ENCODE peak calls at places on chromosomes 7 and 10, in six cellular contexts. H, N, G, J, X and O are unnamed samples.
A peak's percentile ranks its signal among the peaks of the same experiment; 100 is the strongest.

GRCh38 chr7:68038621-68039314 is 1042.1 kb downstream of the TYW1 start:
- DNase-seq in X (no peak), N (peak; percentile 18), J (no peak), G (no peak), H (no peak), O (peak; percentile 22)

GRCh38 chr10:59949608-59950007 is 43.3 kb upstream of the CCDC6 start:
- DNase-seq in J (no peak), H (no peak), N (no peak), G (no peak), X (no peak), O (no peak)

GRCh38 chr7:150756858-150757257 is 19.6 kb downstream of the GIMAP5 start:
- DNase-seq in X (no peak), J (peak; percentile 36), H (peak; percentile 32), N (peak; percentile 25), G (peak; percentile 49), O (peak; percentile 20)

GRCh38 chr10:17616403-17617030 is 657 bp downstream of the HACD1 start:
- DNase-seq in X (peak; percentile 21), N (peak; percentile 39), J (peak; percentile 91), G (no peak), H (peak; percentile 94), O (peak; percentile 89)

GRCh38 chr7:42222891-42223290 is 14.1 kb downstream of the GLI3 start:
- DNase-seq in H (peak; percentile 85), J (peak; percentile 89), X (no peak), N (no peak), G (no peak), O (no peak)

GRCh38 chr7:155796381-155797261 is 15.6 kb downstream of the SHH start:
- DNase-seq in H (peak; percentile 68), G (peak; percentile 55), X (no peak), N (peak; percentile 43), J (peak; percentile 67), O (peak; percentile 67)

GRCh38 chr10:102604379-102604960 is 39.8 kb upstream of the TRIM8 start:
- DNase-seq in G (no peak), N (peak; percentile 82), J (no peak), X (peak; percentile 86), H (no peak), O (peak; percentile 86)

GRCh38 chr10:84424731-84425165 is 96.4 kb downstream of the CCSER2 start:
- DNase-seq in J (peak; percentile 34), G (peak; percentile 36), X (peak; percentile 36), H (peak; percentile 43), N (peak; percentile 89), O (peak; percentile 96)

GRCh38 chr7:127039541-127039940 is 213.2 kb downstream of the GRM8 start:
- DNase-seq in N (no peak), G (no peak), J (no peak), X (no peak), H (peak; percentile 20), O (no peak)

GRCh38 chr10:42553064-42553407 is 85.3 kb downstream of the ZNF33B start:
- DNase-seq in J (no peak), G (no peak), H (no peak), N (no peak), X (no peak), O (no peak)

GRCh38 chr7:88299126-88299525 is 7.6 kb downstream of the STEAP4 start:
- DNase-seq in G (no peak), J (no peak), X (no peak), H (no peak), N (no peak), O (no peak)

GRCh38 chr7:2876031-2876862 is 32.1 kb upstream of the GNA12 start:
- DNase-seq in J (no peak), H (no peak), X (no peak), G (no peak), N (peak; percentile 93), O (peak; percentile 89)

GRCh38 chr10:69101451-69102095 is 13.7 kb downstream of the SRGN start:
- DNase-seq in X (no peak), J (no peak), H (no peak), N (peak; percentile 63), G (no peak), O (peak; percentile 69)

GRCh38 chr7:25171071-25171470 is 46.0 kb upstream of the CYCS start:
- DNase-seq in X (no peak), G (no peak), N (no peak), J (no peak), H (no peak), O (no peak)

GRCh38 chr7:38660427-38661099 is 29.4 kb upstream of the AMPH start:
- DNase-seq in N (peak; percentile 53), J (peak; percentile 73), H (peak; percentile 84), G (peak; percentile 54), X (peak; percentile 27), O (peak; percentile 81)

GRCh38 chr7:71285614-71286013 is 153.7 kb downstream of the GALNT17 start:
- DNase-seq in N (no peak), H (no peak), X (no peak), G (no peak), J (no peak), O (no peak)

GRCh38 chr7:54995631-54996340 is 23.0 kb upstream of the EGFR start:
- DNase-seq in X (peak; percentile 71), H (no peak), J (no peak), N (peak; percentile 96), G (no peak), O (peak; percentile 61)

GRCh38 chr10:30791197-30791611 is 161.7 kb upstream of the LYZL2 start:
- DNase-seq in N (no peak), G (no peak), H (no peak), X (no peak), J (no peak), O (no peak)

GRCh38 chr7:117796889-117797288 is 76.4 kb downstream of the CTTNBP2 start:
- DNase-seq in N (no peak), J (no peak), G (no peak), H (peak; percentile 29), X (no peak), O (no peak)

GRCh38 chr10:124243702-124244121 is 150.3 kb upstream of the CHST15 start:
- DNase-seq in J (no peak), G (no peak), X (no peak), H (no peak), N (no peak), O (no peak)

GRCh38 chr10:62684911-62685310 is 119.6 kb upstream of the ADO start:
- DNase-seq in J (no peak), G (no peak), X (no peak), H (no peak), N (no peak), O (no peak)

GRCh38 chr10:75358835-75359421 is 42.6 kb downstream of the ZNF503 start:
- DNase-seq in G (no peak), H (no peak), X (no peak), N (peak; percentile 100), J (no peak), O (peak; percentile 92)

GRCh38 chr10:88813200-88813599 is 10.7 kb downstream of the LIPM start:
- DNase-seq in H (no peak), N (no peak), X (no peak), G (no peak), J (no peak), O (no peak)

GRCh38 chr10:88810196-88810961 is 7.8 kb downstream of the LIPM start:
- DNase-seq in H (peak; percentile 88), G (peak; percentile 65), X (peak; percentile 60), J (peak; percentile 62), N (peak; percentile 79), O (peak; percentile 76)
- TF ChIP-seq EZH2phosphoT487 in H (no peak), G (no peak), X (no peak), J (no peak), N (no peak), O (no peak)

GRCh38 chr10:123148414-123149161 is 652 bp downstream of the HMX2 start:
- DNase-seq in N (no peak), J (peak; percentile 66), H (peak; percentile 75), G (no peak), X (no peak), O (peak; percentile 27)

GRCh38 chr10:123149568-123150228 is 1.8 kb downstream of the HMX2 start:
- DNase-seq in N (no peak), H (peak; percentile 56), G (no peak), X (no peak), J (peak; percentile 79), O (peak; percentile 70)

GRCh38 chr10:123150986-123151738 is 3.0 kb upstream of the BUB3 start:
- DNase-seq in H (peak; percentile 89), J (peak; percentile 71), X (no peak), G (no peak), N (no peak), O (peak; percentile 38)

GRCh38 chr10:123149162-123149567 is 1.2 kb downstream of the HMX2 start:
- DNase-seq in J (no peak), N (no peak), G (no peak), H (no peak), X (no peak), O (no peak)

DNA sequence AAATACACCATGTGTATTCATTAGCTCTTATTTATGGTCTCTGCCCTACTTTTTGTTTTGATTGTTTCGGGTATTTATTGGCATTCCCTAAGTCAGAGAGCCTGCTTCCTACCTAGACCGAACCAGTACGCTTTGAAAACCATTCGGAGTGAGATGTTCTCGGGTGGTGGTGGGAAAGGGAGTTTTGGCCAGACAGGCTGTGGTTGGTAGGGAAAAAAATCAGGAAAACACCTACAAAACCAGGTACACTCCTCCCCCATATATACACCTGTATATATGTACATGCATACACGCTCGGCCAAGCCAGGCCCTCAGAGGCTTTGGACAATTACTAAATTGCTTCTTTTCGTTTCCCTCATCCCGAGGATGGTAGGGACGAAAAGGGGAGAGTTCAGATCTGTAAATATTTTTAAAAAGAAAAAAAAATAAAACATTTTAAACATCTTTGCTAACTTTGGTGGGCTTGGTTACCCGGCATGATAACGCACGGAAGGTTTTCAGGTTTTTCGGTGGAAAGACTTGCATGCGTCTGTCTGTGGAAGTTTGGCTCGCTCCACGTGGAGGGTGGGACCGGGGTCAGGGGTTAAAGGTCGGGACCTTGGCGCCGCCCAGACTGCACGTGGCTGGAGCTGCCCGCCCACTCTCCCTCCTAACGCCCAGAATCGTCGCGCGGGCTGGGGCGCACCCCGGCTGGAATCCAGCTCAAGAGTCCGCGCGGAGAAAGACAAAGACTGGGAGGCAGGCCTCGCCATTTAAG is 2.5 kb downstream of the HMX2 start:
- DNase-seq in N (no peak), J (peak; percentile 83), G (no peak), X (no peak), H (no peak), O (no peak)
- TF ChIP-seq EZH2 in N (no peak), J (peak; percentile 56), G (no peak), X (no peak), H (peak; percentile 88), O (peak; percentile 94)

GRCh38 chr10:87622290-87623004 is 37.2 kb upstream of the PAPSS2 start:
- DNase-seq in X (no peak), N (peak; percentile 47), H (peak; percentile 64), J (peak; percentile 46), G (peak; percentile 72), O (no peak)
- TF ChIP-seq EZH2phosphoT487 in X (no peak), N (no peak), H (no peak), J (no peak), G (no peak), O (no peak)

DNA sequence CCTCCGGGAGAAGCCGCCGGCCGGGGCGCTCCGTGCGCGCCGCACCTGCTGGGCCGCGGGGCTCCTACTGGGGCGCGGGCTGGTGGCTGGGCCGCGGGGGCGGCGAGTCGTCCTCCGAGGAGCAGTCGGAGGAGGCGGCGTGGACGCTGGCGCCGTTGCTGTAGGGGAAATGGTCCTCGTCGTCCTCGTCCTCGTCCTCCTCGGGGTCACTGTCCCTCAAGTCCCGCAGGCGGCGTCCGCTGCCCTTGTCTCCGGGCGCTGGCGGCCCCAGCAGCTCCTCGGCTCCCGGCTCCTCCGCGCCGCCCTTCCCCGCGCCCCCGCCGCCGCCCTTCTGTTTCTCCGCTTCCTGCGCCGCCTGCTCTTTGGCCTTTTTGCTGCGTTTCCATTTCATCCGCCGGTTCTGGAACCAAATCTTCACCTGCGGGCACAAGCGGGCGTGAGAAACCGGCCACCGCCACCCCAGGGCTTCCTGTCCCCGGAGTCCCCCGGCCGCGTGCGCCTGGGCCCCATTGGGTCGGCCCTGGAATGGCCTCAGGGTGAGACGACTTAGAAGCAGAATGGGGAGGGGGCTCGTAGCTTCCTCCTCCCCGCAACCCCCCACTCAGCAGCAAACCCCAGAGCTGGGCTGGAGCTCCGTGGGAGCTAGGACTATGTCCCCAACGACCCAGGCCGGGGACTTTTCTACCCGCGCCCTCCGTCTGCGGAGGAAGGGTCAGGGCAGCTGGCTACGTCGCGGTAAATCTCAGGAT is 4.8 kb downstream of the MNX1 start:
- DNase-seq in H (peak; percentile 68), J (peak; percentile 79), G (no peak), N (no peak), X (no peak), O (peak; percentile 35)
- TF ChIP-seq EZH2 in H (peak; percentile 100), J (peak; percentile 99), G (no peak), N (no peak), X (no peak), O (peak; percentile 90)